ENCODE peak calls at places on chromosomes 5 and 9, in six cellular contexts. C is GM23338, I is HepG2, K is GM12878, H is K562, N is SK-N-SH. A is an unnamed sample. For H4K20me1, the result is how much of the 10 kb centered on the place peaks cover.

GRCh38 chr5:123059455-123059854 is 22.9 kb upstream of the PPIC start:
- DNase-seq in C (no peak), I (no peak), K (no peak), H (no peak), N (no peak), A (no peak)

GRCh38 chr5:170338933-170339779 is 41.6 kb upstream of the LCP2 start:
- DNase-seq in C (peak), I (no peak), K (no peak), H (peak), N (no peak), A (peak)

GRCh38 chr9:108168451-108168850 is 678.9 kb upstream of the KLF4 start:
- DNase-seq in C (no peak), I (no peak), K (no peak), H (no peak), N (no peak), A (no peak)

GRCh38 chr9:19946446-19947109 is 157.7 kb upstream of the SLC24A2 start:
- DNase-seq in C (peak), I (no peak), K (no peak), H (no peak), N (peak), A (no peak)

GRCh38 chr9:6412572-6413364 is at the start of gene UHRF2:
- DNase-seq in C (peak), I (peak), K (peak), H (peak), N (peak), A (peak)

GRCh38 chr5:50325237-50325832 is 115.8 kb downstream of the EMB start:
- DNase-seq in C (peak), I (no peak), K (no peak), H (peak), N (peak), A (peak)

GRCh38 chr9:72524820-72525539 is 3.6 kb downstream of the TMC1 start:
- DNase-seq in C (peak), I (no peak), K (peak), H (no peak), N (no peak), A (peak)

GRCh38 chr9:121652037-121652837 is 803 bp downstream of the DAB2IP start:
- DNase-seq in C (peak), I (no peak), K (no peak), H (no peak), N (peak), A (no peak)

GRCh38 chr5:88113429-88113828 is 155.2 kb downstream of the TMEM161B start:
- DNase-seq in C (no peak), I (no peak), K (no peak), H (no peak), N (no peak), A (no peak)

GRCh38 chr5:82560546-82560945 is 282.4 kb upstream of the RPS23 start:
- DNase-seq in C (no peak), I (no peak), K (no peak), H (no peak), N (no peak), A (no peak)

GRCh38 chr5:67141644-67142043 is 55.0 kb downstream of the CD180 start:
- DNase-seq in C (no peak), I (no peak), K (no peak), H (no peak), N (no peak), A (no peak)

GRCh38 chr5:73591102-73591695 is 25.7 kb downstream of the UTP15 start:
- DNase-seq in C (peak), I (peak), K (peak), H (peak), N (peak), A (peak)

GRCh38 chr5:178361657-178362445 is 129.2 kb upstream of the PHYKPL start:
- DNase-seq in C (no peak), I (no peak), K (no peak), H (no peak), N (no peak), A (no peak)

GRCh38 chr9:129252937-129253819 is 75.1 kb upstream of the IER5L start:
- DNase-seq in C (no peak), I (peak), K (no peak), H (no peak), N (no peak), A (no peak)

GRCh38 chr5:18003784-18004183 is 369.5 kb downstream of the TAF11L14 start:
- DNase-seq in C (no peak), I (no peak), K (no peak), H (no peak), N (no peak), A (no peak)

GRCh38 chr5:5101676-5102075 is 38.5 kb upstream of the ADAMTS16 start:
- DNase-seq in C (no peak), I (no peak), K (no peak), H (no peak), N (no peak), A (no peak)

GRCh38 chr5:107781451-107781850 is 110.7 kb upstream of the EFNA5 start:
- DNase-seq in C (no peak), I (no peak), K (no peak), H (no peak), N (no peak), A (no peak)

DNA sequence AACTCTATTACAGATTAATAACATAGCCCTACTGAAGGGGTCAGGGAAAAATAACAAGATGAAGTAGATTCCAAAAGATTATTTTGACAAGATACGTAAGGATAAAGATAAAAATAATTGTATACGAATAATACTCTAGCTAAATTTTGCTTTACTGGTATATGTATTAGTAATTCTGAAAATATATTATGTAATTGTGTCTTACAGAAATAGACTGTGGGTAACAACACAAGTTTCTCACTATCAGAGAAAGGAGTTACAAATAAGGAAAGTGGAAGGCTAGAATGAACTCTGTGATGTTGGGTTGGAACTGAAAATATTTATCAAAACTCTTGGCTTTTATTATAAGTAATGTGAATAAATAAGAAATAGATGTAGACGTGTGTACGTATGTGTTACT is 26.6 kb upstream of the TUSC1 start:
- DNase-seq in C (no peak), I (no peak), K (no peak), H (no peak), N (no peak), A (no peak)
- H4K20me1 ChIP-seq in C (under half), I (under half), K (under half), H (under half), N (under half), A (under half)

DNA sequence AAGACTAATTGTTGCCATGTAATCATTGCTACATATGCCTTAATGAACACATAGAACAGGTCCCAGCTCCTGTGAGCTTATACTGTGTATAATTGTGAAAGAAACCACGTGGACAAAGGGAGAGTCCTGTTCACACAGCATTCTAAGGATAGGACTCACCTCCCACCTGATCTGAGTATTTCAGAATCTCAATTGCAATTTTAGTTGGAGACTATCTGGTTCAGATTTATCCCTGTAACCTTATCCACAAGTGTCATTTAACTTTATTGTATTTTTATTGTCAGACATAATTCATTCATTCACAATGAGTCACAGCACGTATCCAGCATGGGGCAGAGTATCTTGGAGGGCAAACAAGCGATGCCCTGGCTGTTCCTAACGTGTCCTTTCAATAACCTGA is 448.3 kb downstream of the NTRK2 start:
- DNase-seq in C (no peak), I (no peak), K (no peak), H (no peak), N (no peak), A (no peak)
- TF ChIP-seq REST in C (no peak), I (no peak), K (no peak), H (no peak), N (no peak), A (no peak)

GRCh38 chr5:172999351-172999973 is 15.9 kb downstream of the ATP6V0E1 start:
- DNase-seq in C (no peak), I (no peak), K (no peak), H (no peak), N (no peak), A (no peak)

GRCh38 chr5:172990776-172991175 is 7.2 kb downstream of the ATP6V0E1 start:
- DNase-seq in C (no peak), I (no peak), K (no peak), H (no peak), N (no peak), A (no peak)

GRCh38 chr5:172999974-173000373 is 16.4 kb downstream of the ATP6V0E1 start:
- DNase-seq in C (no peak), I (no peak), K (no peak), H (no peak), N (no peak), A (no peak)

DNA sequence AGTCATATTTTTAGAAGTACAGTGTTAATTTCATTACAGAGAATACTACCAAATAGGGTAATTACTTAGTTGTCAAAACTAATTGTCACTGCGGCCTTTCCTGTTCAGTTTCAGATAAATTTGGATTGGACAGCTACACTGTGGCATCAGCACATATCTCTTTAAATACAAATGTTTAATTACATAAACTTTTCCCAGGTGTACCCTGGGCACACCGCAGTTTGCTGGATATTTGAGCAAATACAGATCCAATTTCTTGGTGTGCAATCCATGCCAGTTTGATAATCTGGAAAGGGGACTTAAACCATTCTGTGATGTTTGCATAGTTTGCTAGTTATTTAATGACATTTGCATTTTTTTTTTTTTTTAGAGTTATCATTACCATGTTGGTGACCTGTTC is 10.8 kb downstream of the ATP6V0E1 start:
- DNase-seq in C (no peak), I (no peak), K (no peak), H (no peak), N (no peak), A (no peak)
- H4K20me1 ChIP-seq in C (under half), I (under half), K (under half), H (under half), N (under half), A (under half)

GRCh38 chr5:16901038-16901644 is 34.9 kb downstream of the MYO10 start:
- DNase-seq in C (peak), I (no peak), K (no peak), H (no peak), N (no peak), A (no peak)
- TF ChIP-seq REST in C (no peak), I (no peak), K (no peak), H (no peak), N (no peak), A (no peak)

DNA sequence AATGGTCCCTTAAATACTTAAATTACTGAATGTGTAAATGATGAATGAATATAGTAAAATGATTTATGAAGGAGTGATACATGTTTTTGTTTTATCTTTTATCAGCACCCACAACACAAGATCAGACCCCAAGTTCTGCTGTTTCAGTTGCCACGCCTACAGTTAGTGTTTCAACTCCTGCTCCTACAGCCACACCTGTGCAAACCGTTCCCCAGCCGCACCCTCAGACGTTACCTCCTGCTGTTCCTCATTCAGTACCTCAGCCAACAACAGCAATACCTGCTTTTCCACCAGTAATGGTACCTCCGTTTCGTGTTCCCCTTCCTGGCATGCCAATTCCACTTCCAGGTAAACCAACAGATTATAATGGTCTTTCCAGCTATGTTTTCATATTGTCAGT is 16.3 kb downstream of the TCERG1 start:
- DNase-seq in C (no peak), I (no peak), K (no peak), H (no peak), N (no peak), A (no peak)
- H4K20me1 ChIP-seq in C (under half), I (under half), K (under half), H (under half), N (under half), A (half or more)

DNA sequence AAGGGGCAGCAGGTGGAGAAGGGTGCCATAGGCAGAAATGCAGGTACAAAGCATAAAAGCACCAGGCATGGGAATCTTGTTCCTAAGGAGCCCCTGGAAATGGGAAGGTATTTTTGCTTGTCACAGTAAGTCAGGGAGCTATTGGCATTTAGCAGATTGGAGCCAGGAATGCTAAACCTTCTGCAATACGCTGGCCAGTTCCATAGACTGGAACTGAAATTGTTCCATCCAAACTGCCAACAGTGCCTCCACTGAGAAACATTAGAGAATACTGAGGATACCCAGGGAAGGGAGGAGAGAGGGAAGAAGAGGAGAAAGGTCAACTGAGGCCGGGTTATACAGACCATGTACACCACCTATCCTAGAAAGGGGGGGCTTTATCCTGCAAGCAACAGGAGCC is 162.7 kb downstream of the MED27 start:
- DNase-seq in C (no peak), I (no peak), K (no peak), H (no peak), N (no peak), A (no peak)
- TF ChIP-seq REST in C (no peak), I (no peak), K (no peak), H (no peak), N (no peak), A (no peak)

A was measured in HCT116.